ENCODE peak calls at places on chromosomes 1 and 21, in seven cellular contexts. S is neuronal stem cell, L is PC-9, C is mammary epithelial cell, U is IMR-90, Y is MM.1S, F is osteoblast. E is an unnamed sample.
A peak's percentile ranks its signal among the peaks of the same experiment; 100 is the strongest.

GRCh38 chr1:234515411-234515810 is 36.4 kb upstream of the TARBP1 start:
- DNase-seq in S (no peak), L (peak; percentile 25), C (peak; percentile 84), U (peak; percentile 59), Y (no peak), F (peak; percentile 73), E (peak; percentile 88)

GRCh38 chr1:207191061-207191460 is 87.0 kb downstream of the C4BPA start:
- DNase-seq in S (no peak), L (no peak), C (no peak), U (no peak), Y (peak; percentile 25), F (no peak), E (no peak)

GRCh38 chr21:26686278-26686677 is 113.2 kb upstream of the CYYR1 start:
- DNase-seq in S (no peak), L (peak; percentile 5), C (peak; percentile 48), U (peak; percentile 44), Y (peak; percentile 89), F (no peak), E (peak; percentile 74)

GRCh38 chr1:183840140-183840539 is 35.2 kb downstream of the RGL1 start:
- DNase-seq in S (no peak), L (no peak), C (peak; percentile 59), U (peak; percentile 73), Y (no peak), F (no peak), E (no peak)

GRCh38 chr1:226575436-226576390 is 27.1 kb downstream of the STUM start:
- DNase-seq in S (no peak), L (no peak), C (no peak), U (no peak), Y (no peak), F (no peak), E (no peak)

GRCh38 chr1:1785666-1786065 is 7.4 kb upstream of the NADK start:
- DNase-seq in S (no peak), L (no peak), C (no peak), U (no peak), Y (no peak), F (no peak), E (no peak)

GRCh38 chr1:223363057-223363855 is 720 bp downstream of the SUSD4 start:
- DNase-seq in S (peak; percentile 41), L (peak; percentile 10), C (no peak), U (peak; percentile 26), Y (no peak), F (peak; percentile 94), E (peak; percentile 52)

GRCh38 chr1:203263496-203263895 is 34.0 kb upstream of the CHIT1 start:
- DNase-seq in S (no peak), L (no peak), C (no peak), U (no peak), Y (no peak), F (no peak), E (no peak)

GRCh38 chr1:226937940-226938725 is 2.0 kb upstream of the COQ8A start:
- DNase-seq in S (no peak), L (no peak), C (no peak), U (no peak), Y (no peak), F (no peak), E (no peak)

DNA sequence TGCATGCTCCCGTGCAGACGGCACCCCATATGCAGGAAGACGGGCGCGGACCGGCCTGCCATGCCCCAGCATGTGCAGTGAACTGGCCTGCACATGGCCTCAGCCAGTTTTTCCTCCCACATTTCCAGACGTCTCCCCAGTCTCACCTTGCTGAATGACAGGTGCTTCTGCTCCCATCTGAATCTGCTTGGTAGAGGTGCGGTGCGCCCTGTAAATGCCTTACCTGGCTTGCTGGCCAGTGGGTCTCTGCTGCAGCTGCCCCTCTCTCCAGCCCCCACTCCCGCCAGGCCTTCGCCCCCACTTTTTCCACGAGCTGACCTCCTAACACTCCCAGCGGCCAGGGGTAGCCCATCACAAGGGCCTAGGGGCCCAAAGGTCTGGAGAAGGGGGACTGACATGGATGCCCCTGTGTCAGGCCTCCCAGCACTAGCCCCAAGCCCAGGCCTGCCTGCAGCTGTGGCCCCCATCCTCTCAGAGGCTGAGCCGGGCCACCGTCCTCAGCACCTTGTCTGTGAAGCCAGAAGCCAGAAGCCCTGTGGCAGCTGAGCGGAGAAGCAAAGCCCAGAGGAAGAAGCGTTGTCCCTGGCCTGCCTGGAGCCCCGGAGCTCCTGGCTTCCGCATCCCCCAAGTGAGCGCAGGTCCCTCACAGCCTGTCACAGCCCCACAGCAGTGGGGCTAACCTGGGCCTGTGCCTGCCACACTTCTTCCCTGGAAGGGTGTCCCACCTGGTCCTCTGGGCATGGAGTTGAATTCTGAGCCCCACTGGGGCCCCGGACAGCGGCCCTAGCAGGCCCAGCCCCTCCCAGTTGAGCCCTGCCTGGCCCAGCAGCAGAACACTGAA is 3.7 kb upstream of the SLC19A1 start:
- DNase-seq in S (no peak), L (no peak), C (no peak), U (no peak), Y (no peak), F (peak; percentile 81), E (no peak)
- H3K4me2 ChIP-seq in S (no peak overlapping the region), L (no peak overlapping the region), C (no peak overlapping the region), U (no peak overlapping the region), Y (no peak overlapping the region), F (no peak overlapping the region), E (no peak overlapping the region)

GRCh38 chr1:66325594-66326380 is 208.2 kb upstream of the SGIP1 start:
- DNase-seq in S (no peak), L (no peak), C (no peak), U (no peak), Y (no peak), F (no peak), E (no peak)
- H3K4me1 ChIP-seq in S (peaks cover 4% of the 10 kb centered on the region), L (no peaks in the 10 kb centered on the region), C (peaks cover 3% of the 10 kb centered on the region), U (peaks cover 6% of the 10 kb centered on the region), Y (peaks cover 21% of the 10 kb centered on the region), F (peaks cover 22% of the 10 kb centered on the region), E (no peaks in the 10 kb centered on the region)

DNA sequence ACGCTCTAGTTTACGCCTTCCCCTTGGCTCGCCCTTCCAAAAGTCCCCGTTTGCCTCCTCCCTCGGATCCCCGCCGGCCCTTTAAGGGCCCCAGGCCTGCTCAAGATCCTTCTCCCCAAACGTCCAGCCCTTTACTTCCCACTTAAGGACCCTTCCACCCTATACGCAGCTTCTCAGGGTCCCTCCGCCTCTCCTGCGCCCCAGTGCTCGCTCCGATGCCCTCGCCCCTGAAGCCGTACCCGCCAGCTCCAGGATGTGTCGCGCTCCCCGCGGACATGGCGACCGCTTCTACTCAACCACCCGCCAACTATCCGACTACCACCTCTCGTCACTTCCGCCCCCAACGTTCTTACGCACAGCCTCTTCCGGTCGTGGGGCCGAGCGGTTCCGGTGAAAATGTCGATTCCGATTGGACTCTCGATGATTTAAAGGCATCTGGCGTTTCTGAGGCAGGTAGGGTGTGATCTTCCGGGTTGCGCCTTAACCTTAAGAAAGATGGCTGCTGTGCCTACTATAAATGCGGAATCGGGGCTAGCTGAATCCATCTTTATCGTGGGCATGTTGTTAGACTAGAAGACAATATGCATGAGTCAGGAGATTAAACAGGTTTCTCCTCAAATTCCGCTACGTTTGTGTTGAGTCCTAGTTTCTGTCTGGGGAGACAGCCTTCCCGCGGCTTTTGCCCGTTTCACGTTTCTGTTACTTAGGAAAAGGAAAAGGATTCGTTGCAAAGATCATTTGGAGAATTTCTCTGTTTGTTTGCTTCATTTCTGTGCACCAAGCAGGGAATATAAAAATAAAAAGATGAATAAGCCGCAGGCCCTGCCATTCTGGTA is at the start of gene KHDC4:
- DNase-seq in S (peak; percentile 91), L (peak; percentile 90), C (peak; percentile 99), U (peak; percentile 99), Y (peak; percentile 100), F (peak; percentile 93), E (peak; percentile 99)
- H3K4me2 ChIP-seq in S (peak within 1 kb of the TSS; percentile 90), L (peak within 1 kb of the TSS; percentile 95), C (peak within 1 kb of the TSS; percentile 91), U (peak within 1 kb of the TSS; percentile 98), Y (peak within 1 kb of the TSS; percentile 86), F (peak within 1 kb of the TSS; percentile 83), E (peak within 1 kb of the TSS; percentile 79)

DNA sequence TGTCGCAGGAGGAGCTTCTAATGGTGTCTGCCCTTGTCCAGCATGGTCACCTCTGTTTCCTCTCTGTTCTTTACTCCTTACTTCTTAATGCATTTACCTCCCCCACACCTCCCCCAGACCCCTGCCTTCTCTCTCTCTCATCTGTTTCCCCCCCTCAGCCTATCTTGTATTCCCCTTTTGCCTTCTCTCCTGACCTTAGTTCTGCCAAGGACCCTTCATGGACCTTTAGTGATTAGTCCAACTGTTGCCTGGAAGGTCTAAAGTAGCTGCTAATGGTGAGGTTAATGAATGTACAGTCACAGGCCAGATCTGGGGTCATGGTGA is 42.3 kb upstream of the PPP2R5A start:
- DNase-seq in S (no peak), L (no peak), C (no peak), U (no peak), Y (no peak), F (peak; percentile 43), E (no peak)
- H3K4me1 ChIP-seq in S (no peaks in the 10 kb centered on the region), L (peaks cover 8% of the 10 kb centered on the region), C (peaks cover 7% of the 10 kb centered on the region), U (peaks cover 3% of the 10 kb centered on the region), Y (peaks cover 22% of the 10 kb centered on the region), F (peaks cover 15% of the 10 kb centered on the region), E (no peaks in the 10 kb centered on the region)